ENCODE peak calls at places on chromosomes 16 and 17, in five cellular contexts. R is right cardiac atrium, E is activated B cell treated with CpG ODN at 0.5 μM for 24 hours, G is retinal pigment epithelial cell, S is HCT116. Z is an unnamed sample.

GRCh38 chr16:12504312-12504711 is 299.4 kb downstream of the CPPED1 start:
- DNase-seq in R (no peak), E (no peak), G (no peak), S (no peak), Z (no peak)

GRCh38 chr17:2874211-2874686 is 78.0 kb downstream of the RAP1GAP2 start:
- DNase-seq in R (no peak), E (no peak), G (no peak), S (no peak), Z (no peak)

GRCh38 chr17:57257213-57257873 is 1.0 kb downstream of the MSI2 start:
- DNase-seq in R (no peak), E (no peak), G (no peak), S (no peak), Z (no peak)

GRCh38 chr16:17194190-17194780 is 276.5 kb downstream of the XYLT1 start:
- DNase-seq in R (peak), E (peak), G (no peak), S (peak), Z (no peak)

GRCh38 chr17:75654176-75654575 is 12.8 kb downstream of the RECQL5 start:
- DNase-seq in R (no peak), E (no peak), G (no peak), S (no peak), Z (no peak)

GRCh38 chr16:55494994-55495421 is 13.9 kb upstream of the LPCAT2 start:
- DNase-seq in R (peak), E (no peak), G (no peak), S (no peak), Z (no peak)

GRCh38 chr16:50257876-50258275 is 8.5 kb upstream of the ADCY7 start:
- DNase-seq in R (no peak), E (no peak), G (no peak), S (no peak), Z (no peak)

GRCh38 chr17:9976283-9977009 is 71.4 kb upstream of the RCVRN start:
- DNase-seq in R (no peak), E (no peak), G (no peak), S (no peak), Z (no peak)

GRCh38 chr16:69410285-69410990 is 14.0 kb upstream of the CYB5B start:
- DNase-seq in R (no peak), E (no peak), G (no peak), S (peak), Z (no peak)

GRCh38 chr16:7355758-7356157 is 23.1 kb downstream of the RBFOX1 start:
- DNase-seq in R (no peak), E (no peak), G (no peak), S (no peak), Z (no peak)

GRCh38 chr16:5490499-5490898 is 392.9 kb upstream of the EEF2KMT start:
- DNase-seq in R (peak), E (no peak), G (no peak), S (peak), Z (no peak)

GRCh38 chr17:44865921-44866320 is 18.2 kb downstream of the HIGD1B start:
- DNase-seq in R (no peak), E (no peak), G (no peak), S (no peak), Z (no peak)

GRCh38 chr17:71846561-71846960 is 274.3 kb upstream of the SOX9 start:
- DNase-seq in R (no peak), E (no peak), G (no peak), S (no peak), Z (no peak)

GRCh38 chr16:68732068-68732680 is 4.9 kb upstream of the CDH1 start:
- DNase-seq in R (no peak), E (no peak), G (no peak), S (peak), Z (no peak)

GRCh38 chr16:31350275-31351005 is 4.5 kb upstream of the ITGAX start:
- DNase-seq in R (no peak), E (no peak), G (no peak), S (no peak), Z (no peak)

GRCh38 chr16:86287641-86288201 is 222.6 kb upstream of the FOXF1 start:
- DNase-seq in R (no peak), E (no peak), G (no peak), S (no peak), Z (no peak)

GRCh38 chr16:50040028-50040427 is 15.0 kb downstream of the CNEP1R1 start:
- DNase-seq in R (no peak), E (no peak), G (no peak), S (no peak), Z (no peak)

GRCh38 chr17:57944796-57945362 is 10.3 kb downstream of the CUEDC1 start:
- DNase-seq in R (no peak), E (no peak), G (no peak), S (no peak), Z (no peak)

GRCh38 chr16:69179255-69180010 is 7.5 kb upstream of the SNTB2 start:
- DNase-seq in R (peak), E (no peak), G (peak), S (no peak), Z (no peak)

GRCh38 chr17:45091778-45092425 is 30.8 kb downstream of the NMT1 start:
- DNase-seq in R (no peak), E (no peak), G (no peak), S (no peak), Z (no peak)

GRCh38 chr17:58307468-58308172 is 21.0 kb downstream of the TSPOAP1 start:
- DNase-seq in R (peak), E (no peak), G (no peak), S (no peak), Z (no peak)

GRCh38 chr17:57902800-57903759 is 52.1 kb downstream of the CUEDC1 start:
- DNase-seq in R (peak), E (no peak), G (peak), S (peak), Z (peak)